ENCODE peak calls at places on chromosomes 6 and 20, in seven cellular contexts. X is K562, M is HCT116, N is endothelial cell of umbilical vein, T is SK-N-SH, K is GM12878, E is HepG2. H is an unnamed sample.

GRCh38 chr6:107744927-107745326 is 79.2 kb downstream of the SCML4 start:
- DNase-seq in K (no peak), X (no peak), E (no peak), M (no peak), T (no peak), N (no peak), H (no peak)

GRCh38 chr20:19974621-19975435 is 42.3 kb upstream of the NAA20 start:
- DNase-seq in K (no peak), M (no peak), T (peak), X (no peak), E (no peak), N (peak), H (no peak)

GRCh38 chr6:119182404-119182803 is 103.9 kb upstream of the FAM184A start:
- DNase-seq in T (no peak), M (no peak), X (no peak), N (no peak), K (no peak), E (no peak), H (no peak)

GRCh38 chr20:50883856-50884255 is 47.4 kb downstream of the ADNP start:
- DNase-seq in T (no peak), N (no peak), M (no peak), E (no peak), X (no peak), K (no peak), H (peak)

GRCh38 chr6:73372516-73372915 is 2.8 kb upstream of the OOEP start:
- DNase-seq in N (no peak), X (no peak), K (no peak), E (no peak), T (no peak), M (no peak), H (no peak)

GRCh38 chr6:24855389-24856245 is 56.9 kb upstream of the ARMH2 start:
- DNase-seq in M (peak), K (peak), X (peak), N (peak), T (peak), E (peak), H (peak)

GRCh38 chr20:61832181-61832580 is 233.5 kb downstream of the TAF4 start:
- DNase-seq in M (no peak), X (no peak), E (no peak), N (no peak), T (no peak), K (no peak), H (no peak)

GRCh38 chr20:59604770-59605665 is 678 bp downstream of the PHACTR3 start:
- DNase-seq in M (no peak), X (no peak), E (no peak), T (peak), K (no peak), N (no peak), H (peak)

GRCh38 chr6:137967689-137968467 is 100.8 kb downstream of the TNFAIP3 start:
- DNase-seq in T (no peak), X (no peak), N (no peak), K (no peak), E (no peak), M (no peak), H (no peak)

GRCh38 chr6:7077856-7078255 is 29.9 kb upstream of the RREB1 start:
- DNase-seq in X (no peak), T (no peak), K (no peak), N (no peak), E (no peak), M (no peak), H (no peak)

GRCh38 chr6:91539451-91539850 is 952.6 kb upstream of the MAP3K7 start:
- DNase-seq in M (no peak), T (no peak), K (no peak), N (no peak), E (no peak), X (no peak), H (no peak)

GRCh38 chr6:17584241-17584803 is 15.8 kb upstream of the FAM8A1 start:
- DNase-seq in K (no peak), N (peak), X (peak), E (peak), T (peak), M (peak), H (peak)

GRCh38 chr6:34393191-34393967 is 910 bp upstream of the NUDT3 start:
- DNase-seq in K (no peak), M (no peak), T (no peak), N (no peak), E (no peak), X (no peak), H (no peak)

GRCh38 chr6:146805546-146806325 is 207.0 kb downstream of the ADGB start:
- DNase-seq in N (no peak), T (no peak), K (no peak), X (no peak), E (no peak), M (no peak), H (no peak)

GRCh38 chr6:30760537-30760936 is 16.2 kb upstream of the IER3 start:
- DNase-seq in E (no peak), N (no peak), X (no peak), M (no peak), T (no peak), K (no peak), H (no peak)

GRCh38 chr6:17971128-17972073 is 16.0 kb downstream of the KIF13A start:
- DNase-seq in N (peak), E (no peak), K (no peak), X (no peak), T (no peak), M (peak), H (no peak)

GRCh38 chr20:10679269-10679668 is 5.5 kb upstream of the JAG1 start:
- DNase-seq in X (no peak), N (peak), M (no peak), E (no peak), T (no peak), K (no peak), H (no peak)

GRCh38 chr6:155146205-155146604 is 117.6 kb upstream of the CLDN20 start:
- DNase-seq in M (no peak), K (no peak), T (no peak), X (no peak), N (no peak), E (no peak), H (no peak)

GRCh38 chr6:113636357-113636824 is 220.8 kb upstream of the MARCKS start:
- DNase-seq in K (no peak), N (no peak), E (peak), X (no peak), T (no peak), M (no peak), H (no peak)

GRCh38 chr20:20711413-20711812 is 1.0 kb downstream of the RALGAPA2 start:
- DNase-seq in N (peak), X (no peak), E (no peak), K (no peak), T (no peak), M (no peak), H (peak)

GRCh38 chr6:21587182-21587924 is 6.2 kb upstream of the SOX4 start:
- DNase-seq in X (no peak), K (no peak), E (peak), T (peak), M (peak), N (peak), H (peak)

GRCh38 chr6:151179321-151179720 is 60.4 kb upstream of the AKAP12 start:
- DNase-seq in M (no peak), K (no peak), T (no peak), X (no peak), E (no peak), N (peak), H (no peak)

DNA sequence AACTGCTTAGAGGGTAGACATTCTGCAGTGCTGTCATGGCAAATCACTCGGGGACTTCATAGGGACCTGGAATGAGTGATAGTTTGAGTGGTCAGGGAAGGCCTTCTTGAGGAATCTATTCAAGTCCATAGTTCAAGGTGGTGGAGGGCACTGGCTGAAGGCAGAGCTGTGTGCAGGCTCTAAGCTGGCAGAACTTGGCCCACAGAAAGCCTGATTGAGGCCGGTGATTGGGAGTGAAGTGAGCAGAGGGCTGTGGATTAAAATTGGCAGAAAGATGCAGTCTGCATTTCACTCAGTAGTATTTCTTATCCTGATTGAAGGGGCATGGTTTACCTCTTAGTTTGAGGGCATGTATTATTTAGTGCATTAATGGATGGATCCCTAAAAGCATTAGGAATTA is 44.9 kb downstream of the UTRN start:
- DNase-seq in T (no peak), K (no peak), X (no peak), M (no peak), N (no peak), E (no peak), H (no peak)
- H3K4me2 ChIP-seq in T (no peak), K (no peak), X (no peak), M (peak), N (no peak), E (no peak), H (peak)

GRCh38 chr6:148080311-148080710 is 262.3 kb upstream of the SASH1 start:
- DNase-seq in K (no peak), N (no peak), T (no peak), M (no peak), X (no peak), E (no peak), H (no peak)
- TF ChIP-seq POLR2AphosphoS5 in K (no peak), N (no peak), T (no peak), M (no peak), X (no peak), E (no peak), H (no peak)

GRCh38 chr20:58408603-58409246 is 19.7 kb downstream of the VAPB start:
- DNase-seq in T (no peak), K (no peak), E (peak), M (no peak), X (no peak), N (peak), H (no peak)
- H3K4me2 ChIP-seq in T (no peak), K (peak), E (peak), M (no peak), X (no peak), N (peak), H (peak)

GRCh38 chr6:36350681-36351091 is 14.0 kb upstream of the BNIP5 start:
- DNase-seq in E (no peak), M (no peak), T (no peak), K (no peak), X (peak), N (peak), H (no peak)

GRCh38 chr6:36351152-36351571 is 14.5 kb upstream of the BNIP5 start:
- DNase-seq in K (no peak), E (no peak), T (no peak), N (no peak), X (peak), M (no peak), H (no peak)

GRCh38 chr6:36350082-36350481 is 13.4 kb upstream of the BNIP5 start:
- DNase-seq in T (no peak), M (no peak), E (no peak), K (no peak), N (peak), X (no peak), H (no peak)

GRCh38 chr6:36347635-36348034 is 10.9 kb upstream of the BNIP5 start:
- DNase-seq in T (no peak), X (peak), N (no peak), K (no peak), E (no peak), M (no peak), H (no peak)

GRCh38 chr6:36349240-36349639 is 12.6 kb upstream of the BNIP5 start:
- DNase-seq in M (no peak), X (no peak), K (no peak), T (no peak), N (no peak), E (no peak), H (no peak)
- TF ChIP-seq POLR2AphosphoS5 in M (no peak), X (no peak), K (no peak), T (no peak), N (no peak), E (no peak), H (no peak)

DNA sequence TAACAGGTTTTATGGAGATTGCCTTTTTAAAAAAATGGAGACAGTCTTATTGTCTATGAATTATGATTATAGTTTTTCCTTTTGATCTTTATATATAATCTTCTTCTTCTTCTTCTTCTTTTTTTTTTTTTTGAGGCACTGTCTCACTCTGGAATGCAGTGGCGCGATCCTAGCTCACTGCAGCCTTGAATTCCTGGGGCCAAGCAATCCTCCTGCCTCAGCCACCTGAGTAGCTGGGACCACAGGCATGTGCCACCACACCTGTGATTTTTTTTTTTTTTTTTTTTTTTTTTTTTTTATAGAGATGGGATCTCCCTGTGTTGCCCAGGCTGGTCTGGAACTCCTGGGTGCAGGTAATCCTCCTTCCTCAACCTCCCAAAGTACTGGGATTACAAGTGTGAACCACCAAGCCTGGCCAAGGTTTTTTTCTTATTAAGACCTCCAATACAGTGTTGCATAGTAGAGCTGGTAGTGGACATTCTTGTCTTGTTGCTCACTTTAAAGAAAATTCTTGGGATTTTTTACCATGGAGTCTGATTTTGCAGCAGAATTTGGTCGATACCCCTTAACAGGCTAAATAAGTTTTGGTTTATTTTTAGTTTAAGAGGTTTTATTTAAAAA is 46.5 kb downstream of the STK4 start:
- DNase-seq in K (no peak), E (no peak), T (no peak), M (no peak), X (no peak), N (no peak), H (peak)
- H3K4me2 ChIP-seq in K (no peak), E (no peak), T (no peak), M (peak), X (no peak), N (no peak), H (no peak)

DNA sequence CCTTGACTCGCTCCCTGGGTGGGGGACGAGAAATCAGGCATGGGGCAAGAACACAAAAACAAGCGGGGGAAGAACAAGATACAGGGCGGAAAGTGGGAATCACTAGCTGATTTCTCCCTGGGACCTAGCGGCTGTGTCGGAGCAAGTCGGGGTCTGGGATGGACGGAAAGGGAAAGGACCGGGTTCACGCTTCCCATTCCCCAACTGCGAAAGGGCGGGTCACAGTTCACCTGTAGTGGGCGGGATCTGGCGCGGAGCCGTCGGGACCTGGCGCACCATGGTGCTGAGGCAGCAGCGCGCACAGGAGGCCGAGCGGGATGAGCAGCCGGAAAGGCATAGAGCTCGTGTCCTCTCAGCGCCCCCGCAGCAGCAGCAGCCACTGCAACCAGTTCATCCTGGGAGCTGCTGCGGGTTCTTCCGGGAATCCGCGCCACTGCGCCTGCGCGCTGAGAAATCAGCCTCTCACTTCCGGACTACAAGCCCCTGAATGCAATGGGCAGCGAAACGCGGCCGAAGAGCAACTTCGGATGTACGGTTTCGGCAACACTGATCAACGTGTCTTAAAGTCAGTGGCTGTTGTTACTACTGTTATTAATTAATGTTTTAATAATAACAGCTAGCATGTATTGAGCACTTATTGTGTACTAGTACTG is at the start of gene EDEM2:
- DNase-seq in E (peak), M (peak), K (peak), X (peak), T (peak), N (peak), H (peak)
- TF ChIP-seq POLR2AphosphoS5 in E (peak), M (peak), K (peak), X (peak), T (peak), N (peak), H (peak)

GRCh38 chr6:87789900-87790290 is 87.9 kb upstream of the AKIRIN2 start:
- DNase-seq in X (no peak), N (no peak), M (no peak), K (no peak), E (no peak), T (no peak), H (no peak)
- H3K4me2 ChIP-seq in X (no peak), N (no peak), M (peak), K (no peak), E (peak), T (peak), H (peak)

H was measured in GM23338.